ENCODE peak calls at places on chromosome 16, in eight cellular contexts. K is GM23248, A is PC-3, P is GM23338, H is OCI-LY7, Q is PC-9, W is Karpas-422, I is HCT116. X is an unnamed sample. For H3K9me2, the result is how much of the 10 kb centered on the place peaks cover.

GRCh38 chr16:19210175-19210924 is 42.3 kb downstream of the SYT17 start:
- DNase-seq in K (no peak), A (peak), P (no peak), H (peak), Q (peak), W (peak), I (peak), X (no peak)

GRCh38 chr16:67247698-67248400 is 568 bp upstream of the FHOD1 start:
- DNase-seq in K (no peak), A (no peak), P (no peak), H (no peak), Q (no peak), W (no peak), I (no peak), X (no peak)

GRCh38 chr16:56226187-56226586 is 34.9 kb downstream of the GNAO1 start:
- DNase-seq in K (no peak), A (no peak), P (no peak), H (no peak), Q (no peak), W (no peak), I (no peak), X (no peak)

GRCh38 chr16:19804538-19805323 is 79.9 kb downstream of the GPRC5B start:
- DNase-seq in K (no peak), A (peak), P (peak), H (peak), Q (peak), W (no peak), I (no peak), X (no peak)

GRCh38 chr16:78563905-78564304 is 464.5 kb downstream of the WWOX start:
- DNase-seq in K (no peak), A (no peak), P (no peak), H (no peak), Q (no peak), W (no peak), I (no peak), X (no peak)

GRCh38 chr16:12646490-12647274 is 157.0 kb downstream of the CPPED1 start:
- DNase-seq in K (peak), A (no peak), P (no peak), H (no peak), Q (peak), W (no peak), I (no peak), X (peak)

GRCh38 chr16:1631931-1632637 is 19.9 kb downstream of the CRAMP1 start:
- DNase-seq in K (no peak), A (no peak), P (no peak), H (no peak), Q (no peak), W (no peak), I (no peak), X (no peak)

GRCh38 chr16:67685388-67686112 is 18.9 kb downstream of the C16orf86 start:
- DNase-seq in K (no peak), A (no peak), P (no peak), H (peak), Q (no peak), W (peak), I (no peak), X (no peak)

GRCh38 chr16:30183961-30184429 is 593 bp downstream of the CORO1A start:
- DNase-seq in K (no peak), A (no peak), P (peak), H (peak), Q (no peak), W (peak), I (no peak), X (peak)

GRCh38 chr16:46650224-46650623 is 29.0 kb upstream of the SHCBP1 start:
- DNase-seq in K (peak), A (no peak), P (no peak), H (no peak), Q (no peak), W (no peak), I (no peak), X (no peak)

GRCh38 chr16:83744521-83744981 is 63.2 kb upstream of the HSBP1 start:
- DNase-seq in K (peak), A (peak), P (no peak), H (no peak), Q (peak), W (peak), I (no peak), X (no peak)

GRCh38 chr16:66740010-66740409 is 11.4 kb downstream of the DYNC1LI2 start:
- DNase-seq in K (peak), A (peak), P (peak), H (peak), Q (no peak), W (peak), I (no peak), X (peak)

GRCh38 chr16:64132686-64133085 is 989.2 kb downstream of the CDH11 start:
- DNase-seq in K (no peak), A (no peak), P (no peak), H (peak), Q (no peak), W (no peak), I (no peak), X (no peak)

GRCh38 chr16:88289549-88290344 is 93.0 kb upstream of the ZNF469 start:
- DNase-seq in K (peak), A (no peak), P (no peak), H (no peak), Q (no peak), W (no peak), I (no peak), X (peak)

GRCh38 chr16:23131841-23132576 is 17.2 kb downstream of the USP31 start:
- DNase-seq in K (peak), A (no peak), P (no peak), H (peak), Q (no peak), W (no peak), I (no peak), X (no peak)

GRCh38 chr16:49520684-49521083 is 147.1 kb downstream of the C16orf78 start:
- DNase-seq in K (no peak), A (no peak), P (no peak), H (no peak), Q (no peak), W (peak), I (no peak), X (no peak)
- H3K9me2 ChIP-seq in K (under half), A (under half), P (under half), H (under half), Q (under half), W (under half), I (under half), X (under half)

GRCh38 chr16:4637501-4638166 is 13.0 kb downstream of the MGRN1 start:
- DNase-seq in K (peak), A (no peak), P (no peak), H (no peak), Q (no peak), W (no peak), I (no peak), X (no peak)

GRCh38 chr16:4633910-4634635 is 9.4 kb downstream of the MGRN1 start:
- DNase-seq in K (no peak), A (no peak), P (no peak), H (no peak), Q (no peak), W (no peak), I (no peak), X (no peak)

GRCh38 chr16:4634768-4635167 is 10.1 kb downstream of the MGRN1 start:
- DNase-seq in K (no peak), A (no peak), P (no peak), H (no peak), Q (no peak), W (no peak), I (no peak), X (no peak)

GRCh38 chr16:4639899-4640509 is 15.4 kb downstream of the MGRN1 start:
- DNase-seq in K (peak), A (no peak), P (no peak), H (no peak), Q (no peak), W (no peak), I (no peak), X (no peak)

GRCh38 chr16:4636196-4636595 is 11.6 kb downstream of the MGRN1 start:
- DNase-seq in K (no peak), A (no peak), P (no peak), H (no peak), Q (no peak), W (no peak), I (no peak), X (no peak)
- H3K9me2 ChIP-seq in K (under half), A (under half), P (under half), H (under half), Q (under half), W (under half), I (under half), X (under half)

GRCh38 chr16:85586360-85587145 is 26.6 kb upstream of the GSE1 start:
- DNase-seq in K (peak), A (no peak), P (no peak), H (no peak), Q (no peak), W (no peak), I (no peak), X (peak)
- H3K9me2 ChIP-seq in K (under half), A (under half), P (under half), H (under half), Q (under half), W (under half), I (under half), X (under half)

DNA sequence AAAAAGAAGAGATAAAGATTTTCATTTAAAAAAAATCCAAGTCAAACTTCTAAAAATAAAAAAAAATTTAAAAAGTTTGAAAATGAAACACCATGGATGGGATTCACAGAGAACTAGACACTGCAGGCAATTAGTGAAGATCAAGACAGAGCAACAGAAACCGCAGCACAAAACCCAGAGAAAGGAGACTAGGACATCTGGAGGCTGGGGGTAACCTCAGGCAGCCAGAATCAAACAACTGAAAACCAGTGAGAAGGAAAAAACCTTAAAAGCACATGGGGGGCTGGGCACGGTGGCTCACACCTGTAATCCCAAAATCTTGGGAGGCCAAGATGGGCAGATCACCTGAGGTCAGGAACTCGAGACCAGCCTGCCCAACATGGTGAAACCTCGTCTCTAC is 30.6 kb downstream of the LITAFD start:
- DNase-seq in K (no peak), A (no peak), P (no peak), H (no peak), Q (no peak), W (no peak), I (no peak), X (no peak)
- H3K9me2 ChIP-seq in K (under half), A (under half), P (under half), H (under half), Q (under half), W (under half), I (under half), X (under half)